ENCODE peak calls at places on chromosomes 2 and 18, in four cellular contexts. K is K562, F is GM12878, X is HepG2. G is an unnamed sample.

GRCh38 chr2:56108806-56109205 is 75.0 kb upstream of the CCDC85A start:
- DNase-seq in K (peak), F (no peak), X (no peak), G (no peak)

GRCh38 chr2:216500572-216500971 is 1.9 kb downstream of the RPL37A start:
- DNase-seq in K (no peak), F (no peak), X (no peak), G (no peak)

GRCh38 chr2:132670961-132671781 is 1.2 kb upstream of the LYPD1 start:
- DNase-seq in K (no peak), F (no peak), X (no peak), G (peak)

GRCh38 chr2:96792772-96793749 is 23.0 kb upstream of the CNNM3 start:
- DNase-seq in K (no peak), F (no peak), X (no peak), G (no peak)

GRCh38 chr2:205609036-205609607 is 73.2 kb upstream of the NRP2 start:
- DNase-seq in K (no peak), F (no peak), X (no peak), G (no peak)

GRCh38 chr2:197306024-197306690 is 4.4 kb downstream of the ANKRD44 start:
- DNase-seq in K (no peak), F (no peak), X (no peak), G (no peak)

GRCh38 chr2:39567507-39567906 is 98.2 kb upstream of the TMEM178A start:
- DNase-seq in K (no peak), F (no peak), X (no peak), G (no peak)

GRCh38 chr2:37156071-37156856 is 516 bp downstream of the EIF2AK2 start:
- DNase-seq in K (no peak), F (no peak), X (peak), G (peak)

GRCh38 chr2:164969909-164970690 is 14.8 kb upstream of the SLC38A11 start:
- DNase-seq in K (no peak), F (no peak), X (no peak), G (no peak)

GRCh38 chr2:108448678-108449409 is at the start of gene GCC2:
- DNase-seq in K (peak), F (peak), X (peak), G (peak)

GRCh38 chr2:29920130-29920577 is 1.2 kb downstream of the ALK start:
- DNase-seq in K (peak), F (no peak), X (no peak), G (peak)

GRCh38 chr2:105852066-105852465 is 107.4 kb downstream of the NCK2 start:
- DNase-seq in K (no peak), F (no peak), X (no peak), G (no peak)

GRCh38 chr18:24161304-24161703 is 22.4 kb downstream of the CABYR start:
- DNase-seq in K (no peak), F (no peak), X (no peak), G (no peak)

GRCh38 chr18:61687317-61687716 is 205.5 kb downstream of the RNF152 start:
- DNase-seq in K (no peak), F (no peak), X (no peak), G (no peak)

GRCh38 chr2:178241852-178242551 is 47.7 kb downstream of the OSBPL6 start:
- DNase-seq in K (no peak), F (no peak), X (no peak), G (peak)

GRCh38 chr2:3806730-3807129 is 103.4 kb downstream of the DCDC2C start:
- DNase-seq in K (no peak), F (no peak), X (no peak), G (no peak)

GRCh38 chr2:191189112-191189635 is 38.4 kb upstream of the STAT4 start:
- DNase-seq in K (no peak), F (no peak), X (no peak), G (no peak)

GRCh38 chr2:127951031-127951430 is 65.3 kb upstream of the AMMECR1L start:
- DNase-seq in K (no peak), F (no peak), X (no peak), G (no peak)

GRCh38 chr18:57839942-57840381 is 36.8 kb upstream of the ATP8B1 start:
- DNase-seq in K (no peak), F (no peak), X (no peak), G (no peak)

GRCh38 chr2:71683070-71683469 is 229.7 kb downstream of the DYSF start:
- DNase-seq in K (no peak), F (no peak), X (no peak), G (no peak)

GRCh38 chr2:237291138-237291792 is 122.7 kb downstream of the COL6A3 start:
- DNase-seq in K (peak), F (no peak), X (peak), G (peak)

GRCh38 chr2:201929627-201930026 is 104.0 kb upstream of the FZD7 start:
- DNase-seq in K (no peak), F (no peak), X (no peak), G (no peak)

GRCh38 chr2:23457990-23458689 is 73.2 kb downstream of the KLHL29 start:
- DNase-seq in K (no peak), F (no peak), X (no peak), G (no peak)

GRCh38 chr2:202429164-202429980 is 53.2 kb downstream of the BMPR2 start:
- DNase-seq in K (no peak), F (no peak), X (no peak), G (no peak)

GRCh38 chr2:204225633-204226032 is 289.1 kb downstream of the ICOS start:
- DNase-seq in K (no peak), F (no peak), X (no peak), G (no peak)

GRCh38 chr2:74146929-74147728 is 583 bp downstream of the BOLA3 start:
- DNase-seq in K (peak), F (no peak), X (peak), G (no peak)

GRCh38 chr2:237540823-237541222 is 25.6 kb upstream of the PRLH start:
- DNase-seq in K (no peak), F (no peak), X (no peak), G (no peak)

GRCh38 chr2:21821697-21822227 is 698.0 kb downstream of the TDRD15 start:
- DNase-seq in K (no peak), F (no peak), X (no peak), G (no peak)

GRCh38 chr18:76416935-76417334 is 78.1 kb downstream of the ZNF516 start:
- DNase-seq in K (no peak), F (no peak), X (no peak), G (no peak)

GRCh38 chr2:213934560-213934959 is 476.3 kb upstream of the VWC2L start:
- DNase-seq in K (peak), F (peak), X (peak), G (peak)

GRCh38 chr2:160387558-160388262 is 105.9 kb downstream of the RBMS1 start:
- DNase-seq in K (no peak), F (no peak), X (no peak), G (no peak)

GRCh38 chr2:31401580-31401979 is 13.0 kb downstream of the XDH start:
- DNase-seq in K (no peak), F (no peak), X (no peak), G (no peak)

GRCh38 chr2:150581717-150582472 is 94.4 kb upstream of the RND3 start:
- DNase-seq in K (no peak), F (no peak), X (no peak), G (no peak)

GRCh38 chr18:22933206-22933957 is at the start of gene RBBP8:
- DNase-seq in K (peak), F (peak), X (peak), G (peak)
- TF ChIP-seq BHLHE40 in K (no peak), F (peak), X (no peak), G (no peak)

GRCh38 chr2:152513681-152514080 is 178.7 kb downstream of the FMNL2 start:
- DNase-seq in K (no peak), F (no peak), X (no peak), G (no peak)
- TF ChIP-seq TARDBP in K (no peak), F (no peak), X (no peak), G (no peak)

GRCh38 chr18:47931707-47932103 is 1.2 kb upstream of the SMAD2 start:
- DNase-seq in K (peak), F (no peak), X (no peak), G (peak)

GRCh38 chr18:47928466-47928865 is 2.0 kb downstream of the SMAD2 start:
- DNase-seq in K (no peak), F (no peak), X (no peak), G (no peak)

GRCh38 chr18:47929681-47930085 is 776 bp downstream of the SMAD2 start:
- DNase-seq in K (no peak), F (no peak), X (peak), G (no peak)

GRCh38 chr18:47930844-47931706 is 616 bp upstream of the SMAD2 start:
- DNase-seq in K (peak), F (peak), X (peak), G (peak)

DNA sequence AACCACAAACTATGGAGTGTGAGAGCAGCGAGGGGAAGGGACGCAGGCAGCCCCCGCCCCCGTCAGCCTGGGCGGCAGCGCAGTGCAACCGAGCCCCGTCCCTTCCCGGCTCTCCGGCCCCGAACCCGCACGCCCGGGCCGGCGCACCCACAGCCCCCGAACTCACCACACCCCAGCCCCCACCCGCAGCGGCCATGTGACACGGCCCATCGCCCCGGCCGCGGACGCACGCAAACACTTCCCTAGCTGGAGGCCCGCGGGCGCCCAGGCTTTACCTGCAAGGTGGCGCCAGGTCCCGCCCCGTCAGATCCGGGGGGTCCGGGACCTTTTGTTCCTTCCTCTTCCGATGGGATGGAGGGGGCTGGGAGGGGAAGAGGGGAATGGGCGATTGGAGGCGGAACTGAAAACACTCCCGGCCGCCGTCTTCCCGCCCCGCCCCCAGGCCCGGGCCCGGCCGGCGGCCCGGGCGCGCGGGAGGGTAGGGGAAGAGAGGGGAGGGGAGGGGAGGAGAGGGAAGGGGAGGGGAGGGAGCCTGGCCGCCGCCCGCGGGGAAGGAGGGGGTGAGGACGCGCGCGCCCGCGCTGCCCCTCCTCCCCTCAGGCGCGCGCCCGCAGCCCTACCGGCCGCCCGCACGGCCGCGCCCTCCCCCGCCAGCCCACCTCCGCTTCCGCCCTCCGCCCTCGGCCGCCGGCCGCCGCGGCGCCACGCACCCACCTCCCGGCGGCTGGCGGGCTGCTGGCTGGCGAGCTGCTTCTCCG is at the start of gene SMAD2:
- DNase-seq in K (peak), F (no peak), X (peak), G (no peak)
- TF ChIP-seq FOXK2 in K (no peak), F (no peak), X (no peak), G (no peak)

GRCh38 chr2:159010340-159010739 is 41.9 kb downstream of the TANC1 start:
- DNase-seq in K (no peak), F (no peak), X (peak), G (no peak)
- TF ChIP-seq BHLHE40 in K (no peak), F (no peak), X (no peak), G (no peak)

GRCh38 chr18:78601349-78601748 is 378.3 kb upstream of the SALL3 start:
- DNase-seq in K (no peak), F (no peak), X (no peak), G (no peak)

GRCh38 chr18:78596794-78597193 is 382.8 kb upstream of the SALL3 start:
- DNase-seq in K (no peak), F (no peak), X (no peak), G (no peak)

GRCh38 chr18:78595924-78596573 is 383.6 kb upstream of the SALL3 start:
- DNase-seq in K (no peak), F (no peak), X (no peak), G (no peak)

GRCh38 chr18:78589916-78590437 is 389.6 kb upstream of the SALL3 start:
- DNase-seq in K (no peak), F (no peak), X (no peak), G (no peak)

GRCh38 chr18:78595453-78595852 is 384.2 kb upstream of the SALL3 start:
- DNase-seq in K (no peak), F (no peak), X (no peak), G (no peak)
- TF ChIP-seq TARDBP in K (no peak), F (no peak), X (no peak), G (no peak)

GRCh38 chr2:46979611-46980010 is 64.0 kb upstream of the MCFD2 start:
- DNase-seq in K (no peak), F (no peak), X (no peak), G (no peak)
- TF ChIP-seq FOXK2 in K (no peak), F (no peak), X (no peak), G (no peak)

GRCh38 chr2:10330700-10331032 is 28.0 kb downstream of the HPCAL1 start:
- DNase-seq in K (no peak), F (no peak), X (no peak), G (no peak)
- TF ChIP-seq BHLHE40 in K (no peak), F (no peak), X (no peak), G (no peak)

G was measured in HEK293T.